ENCODE peak calls at places on chromosomes 16 and 17, in five cellular contexts. One of them, this sample, is unnamed.

GRCh38 chr16:1989826-1990335 is at the start of gene SYNGR3:
- DNase-seq in NCI-H2107: no peak
- DNase-seq in non-pigmented ciliary epithelial cell: no peak
- DNase-seq in stimulated activated CD4-positive, alpha-beta T cell treated with anti-CD3 and anti-CD28 coated beads, Interleukin-1b, Interleukin-23, amount 100 ng/mL, for 4 hours: no peak
- DNase-seq in psoas muscle: no peak
- DNase-seq in this sample: no peak

GRCh38 chr16:69131167-69131748 is 1.1 kb downstream of the CHTF8 start:
- DNase-seq in NCI-H2107: no peak
- DNase-seq in psoas muscle: no peak
- DNase-seq in non-pigmented ciliary epithelial cell: no peak
- DNase-seq in stimulated activated CD4-positive, alpha-beta T cell treated with anti-CD3 and anti-CD28 coated beads, Interleukin-1b, Interleukin-23, amount 100 ng/mL, for 4 hours: no peak
- DNase-seq in this sample: peak

GRCh38 chr16:8967437-8967821 is 3.7 kb upstream of the USP7 start:
- DNase-seq in stimulated activated CD4-positive, alpha-beta T cell treated with anti-CD3 and anti-CD28 coated beads, Interleukin-1b, Interleukin-23, amount 100 ng/mL, for 4 hours: no peak
- DNase-seq in non-pigmented ciliary epithelial cell: no peak
- DNase-seq in NCI-H2107: no peak
- DNase-seq in psoas muscle: no peak
- DNase-seq in this sample: no peak

GRCh38 chr17:68288375-68288774 is 2.6 kb downstream of the SLC16A6 start:
- DNase-seq in non-pigmented ciliary epithelial cell: no peak
- DNase-seq in stimulated activated CD4-positive, alpha-beta T cell treated with anti-CD3 and anti-CD28 coated beads, Interleukin-1b, Interleukin-23, amount 100 ng/mL, for 4 hours: no peak
- DNase-seq in NCI-H2107: no peak
- DNase-seq in psoas muscle: no peak
- DNase-seq in this sample: no peak

GRCh38 chr17:18258356-18259038 is at the start of gene FLII:
- DNase-seq in non-pigmented ciliary epithelial cell: no peak
- DNase-seq in psoas muscle: no peak
- DNase-seq in stimulated activated CD4-positive, alpha-beta T cell treated with anti-CD3 and anti-CD28 coated beads, Interleukin-1b, Interleukin-23, amount 100 ng/mL, for 4 hours: peak
- DNase-seq in NCI-H2107: no peak
- DNase-seq in this sample: peak

GRCh38 chr17:51734462-51734861 is 424.1 kb downstream of the CA10 start:
- DNase-seq in NCI-H2107: no peak
- DNase-seq in psoas muscle: no peak
- DNase-seq in stimulated activated CD4-positive, alpha-beta T cell treated with anti-CD3 and anti-CD28 coated beads, Interleukin-1b, Interleukin-23, amount 100 ng/mL, for 4 hours: peak
- DNase-seq in non-pigmented ciliary epithelial cell: no peak
- DNase-seq in this sample: no peak

GRCh38 chr17:50927287-50927686 is 61.1 kb upstream of the TOB1 start:
- DNase-seq in non-pigmented ciliary epithelial cell: no peak
- DNase-seq in NCI-H2107: no peak
- DNase-seq in psoas muscle: no peak
- DNase-seq in stimulated activated CD4-positive, alpha-beta T cell treated with anti-CD3 and anti-CD28 coated beads, Interleukin-1b, Interleukin-23, amount 100 ng/mL, for 4 hours: no peak
- DNase-seq in this sample: no peak

GRCh38 chr17:45312477-45313418 is 4.1 kb downstream of the MAP3K14 start:
- DNase-seq in non-pigmented ciliary epithelial cell: no peak
- DNase-seq in psoas muscle: no peak
- DNase-seq in NCI-H2107: no peak
- DNase-seq in stimulated activated CD4-positive, alpha-beta T cell treated with anti-CD3 and anti-CD28 coated beads, Interleukin-1b, Interleukin-23, amount 100 ng/mL, for 4 hours: no peak
- DNase-seq in this sample: no peak

GRCh38 chr17:13074026-13074425 is 56.2 kb upstream of the ELAC2 start:
- DNase-seq in stimulated activated CD4-positive, alpha-beta T cell treated with anti-CD3 and anti-CD28 coated beads, Interleukin-1b, Interleukin-23, amount 100 ng/mL, for 4 hours: no peak
- DNase-seq in psoas muscle: no peak
- DNase-seq in non-pigmented ciliary epithelial cell: no peak
- DNase-seq in NCI-H2107: no peak
- DNase-seq in this sample: peak

GRCh38 chr17:31417051-31417792 is 25.7 kb downstream of the RAB11FIP4 start:
- DNase-seq in NCI-H2107: no peak
- DNase-seq in non-pigmented ciliary epithelial cell: no peak
- DNase-seq in psoas muscle: no peak
- DNase-seq in stimulated activated CD4-positive, alpha-beta T cell treated with anti-CD3 and anti-CD28 coated beads, Interleukin-1b, Interleukin-23, amount 100 ng/mL, for 4 hours: no peak
- DNase-seq in this sample: no peak

GRCh38 chr17:57925361-57925990 is 29.7 kb downstream of the CUEDC1 start:
- DNase-seq in non-pigmented ciliary epithelial cell: no peak
- DNase-seq in psoas muscle: no peak
- DNase-seq in stimulated activated CD4-positive, alpha-beta T cell treated with anti-CD3 and anti-CD28 coated beads, Interleukin-1b, Interleukin-23, amount 100 ng/mL, for 4 hours: no peak
- DNase-seq in NCI-H2107: peak
- DNase-seq in this sample: peak

GRCh38 chr16:85369741-85370528 is 243.2 kb upstream of the GSE1 start:
- DNase-seq in psoas muscle: peak
- DNase-seq in stimulated activated CD4-positive, alpha-beta T cell treated with anti-CD3 and anti-CD28 coated beads, Interleukin-1b, Interleukin-23, amount 100 ng/mL, for 4 hours: peak
- DNase-seq in NCI-H2107: no peak
- DNase-seq in non-pigmented ciliary epithelial cell: no peak
- DNase-seq in this sample: peak

GRCh38 chr16:16062023-16062932 is 112.9 kb downstream of the ABCC1 start:
- DNase-seq in non-pigmented ciliary epithelial cell: no peak
- DNase-seq in psoas muscle: no peak
- DNase-seq in NCI-H2107: no peak
- DNase-seq in stimulated activated CD4-positive, alpha-beta T cell treated with anti-CD3 and anti-CD28 coated beads, Interleukin-1b, Interleukin-23, amount 100 ng/mL, for 4 hours: no peak
- DNase-seq in this sample: no peak

GRCh38 chr17:74467221-74467951 is 952 bp downstream of the CD300A start:
- DNase-seq in stimulated activated CD4-positive, alpha-beta T cell treated with anti-CD3 and anti-CD28 coated beads, Interleukin-1b, Interleukin-23, amount 100 ng/mL, for 4 hours: no peak
- DNase-seq in psoas muscle: no peak
- DNase-seq in non-pigmented ciliary epithelial cell: no peak
- DNase-seq in NCI-H2107: no peak
- DNase-seq in this sample: no peak

GRCh38 chr16:57810197-57811024 is 8.1 kb upstream of the KIFC3 start:
- DNase-seq in non-pigmented ciliary epithelial cell: no peak
- DNase-seq in psoas muscle: peak
- DNase-seq in NCI-H2107: peak
- DNase-seq in stimulated activated CD4-positive, alpha-beta T cell treated with anti-CD3 and anti-CD28 coated beads, Interleukin-1b, Interleukin-23, amount 100 ng/mL, for 4 hours: peak
- DNase-seq in this sample: peak

GRCh38 chr16:25109643-25110042 is 1.9 kb upstream of the LCMT1 start:
- DNase-seq in stimulated activated CD4-positive, alpha-beta T cell treated with anti-CD3 and anti-CD28 coated beads, Interleukin-1b, Interleukin-23, amount 100 ng/mL, for 4 hours: no peak
- DNase-seq in non-pigmented ciliary epithelial cell: peak
- DNase-seq in NCI-H2107: no peak
- DNase-seq in psoas muscle: peak
- DNase-seq in this sample: peak

GRCh38 chr16:17845031-17845430 is 374.3 kb upstream of the XYLT1 start:
- DNase-seq in stimulated activated CD4-positive, alpha-beta T cell treated with anti-CD3 and anti-CD28 coated beads, Interleukin-1b, Interleukin-23, amount 100 ng/mL, for 4 hours: no peak
- DNase-seq in psoas muscle: no peak
- DNase-seq in non-pigmented ciliary epithelial cell: no peak
- DNase-seq in NCI-H2107: no peak
- DNase-seq in this sample: no peak

GRCh38 chr16:31874354-31875111 is 926 bp downstream of the ZNF267 start:
- DNase-seq in stimulated activated CD4-positive, alpha-beta T cell treated with anti-CD3 and anti-CD28 coated beads, Interleukin-1b, Interleukin-23, amount 100 ng/mL, for 4 hours: no peak
- DNase-seq in NCI-H2107: no peak
- DNase-seq in psoas muscle: no peak
- DNase-seq in non-pigmented ciliary epithelial cell: no peak
- DNase-seq in this sample: no peak

GRCh38 chr17:67260051-67260987 is 15.3 kb upstream of the HELZ start:
- DNase-seq in stimulated activated CD4-positive, alpha-beta T cell treated with anti-CD3 and anti-CD28 coated beads, Interleukin-1b, Interleukin-23, amount 100 ng/mL, for 4 hours: no peak
- DNase-seq in non-pigmented ciliary epithelial cell: no peak
- DNase-seq in psoas muscle: peak
- DNase-seq in NCI-H2107: no peak
- DNase-seq in this sample: peak

GRCh38 chr17:50559674-50560184 is 786 bp upstream of the CACNA1G start:
- DNase-seq in stimulated activated CD4-positive, alpha-beta T cell treated with anti-CD3 and anti-CD28 coated beads, Interleukin-1b, Interleukin-23, amount 100 ng/mL, for 4 hours: no peak
- DNase-seq in NCI-H2107: no peak
- DNase-seq in psoas muscle: peak
- DNase-seq in non-pigmented ciliary epithelial cell: no peak
- DNase-seq in this sample: peak

GRCh38 chr17:39461911-39462641 is 790 bp downstream of the CDK12 start:
- DNase-seq in non-pigmented ciliary epithelial cell: no peak
- DNase-seq in stimulated activated CD4-positive, alpha-beta T cell treated with anti-CD3 and anti-CD28 coated beads, Interleukin-1b, Interleukin-23, amount 100 ng/mL, for 4 hours: peak
- DNase-seq in NCI-H2107: no peak
- DNase-seq in psoas muscle: peak
- DNase-seq in this sample: peak

GRCh38 chr17:40608061-40608581 is 39.5 kb downstream of the SMARCE1 start:
- DNase-seq in psoas muscle: no peak
- DNase-seq in stimulated activated CD4-positive, alpha-beta T cell treated with anti-CD3 and anti-CD28 coated beads, Interleukin-1b, Interleukin-23, amount 100 ng/mL, for 4 hours: no peak
- DNase-seq in NCI-H2107: no peak
- DNase-seq in non-pigmented ciliary epithelial cell: no peak
- DNase-seq in this sample: no peak

GRCh38 chr17:61260061-61260797 is 139.4 kb upstream of the TBX2 start:
- DNase-seq in stimulated activated CD4-positive, alpha-beta T cell treated with anti-CD3 and anti-CD28 coated beads, Interleukin-1b, Interleukin-23, amount 100 ng/mL, for 4 hours: no peak
- DNase-seq in NCI-H2107: no peak
- DNase-seq in non-pigmented ciliary epithelial cell: no peak
- DNase-seq in psoas muscle: no peak
- DNase-seq in this sample: no peak

GRCh38 chr17:57289613-57290012 is 33.3 kb downstream of the MSI2 start:
- DNase-seq in psoas muscle: no peak
- DNase-seq in NCI-H2107: no peak
- DNase-seq in non-pigmented ciliary epithelial cell: no peak
- DNase-seq in stimulated activated CD4-positive, alpha-beta T cell treated with anti-CD3 and anti-CD28 coated beads, Interleukin-1b, Interleukin-23, amount 100 ng/mL, for 4 hours: no peak
- DNase-seq in this sample: no peak

GRCh38 chr17:68107373-68107772 is 71.8 kb downstream of the KPNA2 start:
- DNase-seq in NCI-H2107: no peak
- DNase-seq in psoas muscle: no peak
- DNase-seq in stimulated activated CD4-positive, alpha-beta T cell treated with anti-CD3 and anti-CD28 coated beads, Interleukin-1b, Interleukin-23, amount 100 ng/mL, for 4 hours: no peak
- DNase-seq in non-pigmented ciliary epithelial cell: no peak
- DNase-seq in this sample: no peak

GRCh38 chr17:82440991-82441627 is 9.4 kb downstream of the CYBC1 start:
- DNase-seq in non-pigmented ciliary epithelial cell: no peak
- DNase-seq in psoas muscle: peak
- DNase-seq in stimulated activated CD4-positive, alpha-beta T cell treated with anti-CD3 and anti-CD28 coated beads, Interleukin-1b, Interleukin-23, amount 100 ng/mL, for 4 hours: no peak
- DNase-seq in NCI-H2107: no peak
- DNase-seq in this sample: peak

GRCh38 chr16:69106491-69107291 is 1.2 kb downstream of the HAS3 start:
- DNase-seq in psoas muscle: no peak
- DNase-seq in stimulated activated CD4-positive, alpha-beta T cell treated with anti-CD3 and anti-CD28 coated beads, Interleukin-1b, Interleukin-23, amount 100 ng/mL, for 4 hours: no peak
- DNase-seq in NCI-H2107: no peak
- DNase-seq in non-pigmented ciliary epithelial cell: no peak
- DNase-seq in this sample: peak

GRCh38 chr16:50394215-50394802 is 25.5 kb upstream of the BRD7 start:
- DNase-seq in non-pigmented ciliary epithelial cell: no peak
- DNase-seq in stimulated activated CD4-positive, alpha-beta T cell treated with anti-CD3 and anti-CD28 coated beads, Interleukin-1b, Interleukin-23, amount 100 ng/mL, for 4 hours: no peak
- DNase-seq in NCI-H2107: no peak
- DNase-seq in psoas muscle: no peak
- DNase-seq in this sample: peak

GRCh38 chr16:14400285-14400977 is 229.6 kb downstream of the PARN start:
- DNase-seq in non-pigmented ciliary epithelial cell: no peak
- DNase-seq in stimulated activated CD4-positive, alpha-beta T cell treated with anti-CD3 and anti-CD28 coated beads, Interleukin-1b, Interleukin-23, amount 100 ng/mL, for 4 hours: no peak
- DNase-seq in NCI-H2107: no peak
- DNase-seq in psoas muscle: no peak
- DNase-seq in this sample: peak

GRCh38 chr17:60600490-60601431 is 768 bp downstream of the PPM1D start:
- DNase-seq in stimulated activated CD4-positive, alpha-beta T cell treated with anti-CD3 and anti-CD28 coated beads, Interleukin-1b, Interleukin-23, amount 100 ng/mL, for 4 hours: peak
- DNase-seq in non-pigmented ciliary epithelial cell: peak
- DNase-seq in psoas muscle: peak
- DNase-seq in NCI-H2107: peak
- DNase-seq in this sample: peak

GRCh38 chr17:39195568-39196160 is 1.8 kb downstream of the CACNB1 start:
- DNase-seq in NCI-H2107: no peak
- DNase-seq in stimulated activated CD4-positive, alpha-beta T cell treated with anti-CD3 and anti-CD28 coated beads, Interleukin-1b, Interleukin-23, amount 100 ng/mL, for 4 hours: no peak
- DNase-seq in non-pigmented ciliary epithelial cell: no peak
- DNase-seq in psoas muscle: no peak
- DNase-seq in this sample: no peak

GRCh38 chr16:5895137-5895536 is 797.5 kb upstream of the EEF2KMT start:
- DNase-seq in non-pigmented ciliary epithelial cell: no peak
- DNase-seq in stimulated activated CD4-positive, alpha-beta T cell treated with anti-CD3 and anti-CD28 coated beads, Interleukin-1b, Interleukin-23, amount 100 ng/mL, for 4 hours: no peak
- DNase-seq in psoas muscle: no peak
- DNase-seq in NCI-H2107: no peak
- DNase-seq in this sample: no peak

GRCh38 chr16:24748242-24748641 is 18.8 kb downstream of the TNRC6A start:
- DNase-seq in stimulated activated CD4-positive, alpha-beta T cell treated with anti-CD3 and anti-CD28 coated beads, Interleukin-1b, Interleukin-23, amount 100 ng/mL, for 4 hours: no peak
- DNase-seq in NCI-H2107: no peak
- DNase-seq in non-pigmented ciliary epithelial cell: peak
- DNase-seq in psoas muscle: no peak
- DNase-seq in this sample: peak

GRCh38 chr17:49260011-49260921 is 29.7 kb upstream of the PHOSPHO1 start:
- DNase-seq in psoas muscle: peak
- DNase-seq in stimulated activated CD4-positive, alpha-beta T cell treated with anti-CD3 and anti-CD28 coated beads, Interleukin-1b, Interleukin-23, amount 100 ng/mL, for 4 hours: peak
- DNase-seq in NCI-H2107: no peak
- DNase-seq in non-pigmented ciliary epithelial cell: peak
- DNase-seq in this sample: peak

GRCh38 chr17:27976331-27976730 is 66.1 kb upstream of the NLK start:
- DNase-seq in non-pigmented ciliary epithelial cell: no peak
- DNase-seq in stimulated activated CD4-positive, alpha-beta T cell treated with anti-CD3 and anti-CD28 coated beads, Interleukin-1b, Interleukin-23, amount 100 ng/mL, for 4 hours: no peak
- DNase-seq in NCI-H2107: no peak
- DNase-seq in psoas muscle: no peak
- DNase-seq in this sample: no peak